ENCODE peak calls at places on chromosomes 4 and X, in four cellular contexts. T is substantia nigra, U is tibial artery, A is SJSA1. J is an unnamed sample.

GRCh38 chr4:3601992-3602391 is 69.8 kb upstream of the LRPAP1 start:
- DNase-seq in T (no peak), A (no peak), U (no peak), J (no peak)

GRCh38 chrX:71181558-71181909 is 36.9 kb downstream of the NLGN3 start:
- DNase-seq in T (no peak), A (no peak), U (no peak), J (no peak)

GRCh38 chrX:8730812-8731578 is 942 bp downstream of the ANOS1 start:
- DNase-seq in U (no peak), A (peak; percentile 1), T (no peak), J (no peak)

GRCh38 chr4:102533916-102534315 is 32.8 kb downstream of the NFKB1 start:
- DNase-seq in A (no peak), U (no peak), T (no peak), J (no peak)

GRCh38 chr4:121484633-121485032 is 103.8 kb upstream of the QRFPR start:
- DNase-seq in U (no peak), A (peak; percentile 18), T (no peak), J (peak; percentile 29)

GRCh38 chrX:108712886-108713285 is 23.5 kb downstream of the IRS4 start:
- DNase-seq in U (no peak), A (no peak), T (no peak), J (no peak)

GRCh38 chr4:156303708-156304107 is 350.0 kb upstream of the CTSO start:
- DNase-seq in A (no peak), T (no peak), U (no peak), J (no peak)

GRCh38 chrX:116272328-116272727 is 101.8 kb downstream of the AGTR2 start:
- DNase-seq in A (peak; percentile 72), T (no peak), U (no peak), J (peak; percentile 96)

GRCh38 chrX:134774190-134775048 is 116.1 kb upstream of the PLAC1 start:
- DNase-seq in A (no peak), U (no peak), T (no peak), J (no peak)

GRCh38 chrX:21655901-21656586 is 2.1 kb downstream of the KLHL34 start:
- DNase-seq in A (no peak), T (no peak), U (no peak), J (no peak)

GRCh38 chr4:143424276-143424675 is 87.6 kb downstream of the GAB1 start:
- DNase-seq in U (no peak), T (no peak), A (no peak), J (no peak)

GRCh38 chrX:40729923-40730584 is 5.3 kb downstream of the MED14 start:
- DNase-seq in U (no peak), A (no peak), T (no peak), J (no peak)

GRCh38 chrX:9668537-9668936 is 97.1 kb downstream of the GPR143 start:
- DNase-seq in A (peak; percentile 57), U (no peak), T (no peak), J (no peak)

GRCh38 chrX:72115380-72115779 is 16.3 kb downstream of the RTL5 start:
- DNase-seq in T (no peak), A (no peak), U (no peak), J (no peak)

GRCh38 chr4:145954924-145955339 is 16.3 kb upstream of the ZNF827 start:
- DNase-seq in T (no peak), A (peak; percentile 50), U (no peak), J (peak; percentile 98)

GRCh38 chr4:97074531-97074930 is 1068.7 kb downstream of the STPG2 start:
- DNase-seq in U (no peak), T (no peak), A (no peak), J (no peak)

GRCh38 chrX:3451566-3451965 is 105.1 kb upstream of the MXRA5 start:
- DNase-seq in A (no peak), T (no peak), U (no peak), J (no peak)

GRCh38 chr4:61795998-61796397 is 595.9 kb downstream of the ADGRL3 start:
- DNase-seq in A (no peak), T (peak; percentile 9), U (no peak), J (no peak)

GRCh38 chrX:38634665-38635064 is 73.3 kb downstream of the TSPAN7 start:
- DNase-seq in A (no peak), T (no peak), U (no peak), J (no peak)

GRCh38 chr4:147950840-147951239 is 219.0 kb downstream of the ARHGAP10 start:
- DNase-seq in U (no peak), A (no peak), T (no peak), J (no peak)

GRCh38 chr4:113591982-113592381 is 169.6 kb downstream of the CAMK2D start:
- DNase-seq in T (no peak), U (no peak), A (no peak), J (no peak)

GRCh38 chr4:55781809-55782208 is 37.8 kb upstream of the EXOC1L start:
- DNase-seq in U (no peak), A (no peak), T (no peak), J (no peak)
- H3K27ac ChIP-seq in U (no peak overlapping the region), A (no peak overlapping the region), T (no peak overlapping the region), J (no peak overlapping the region)

GRCh38 chr4:57154191-57154590 is 44.0 kb upstream of the IGFBP7 start:
- DNase-seq in U (no peak), A (peak; percentile 66), T (no peak), J (no peak)
- H3K27ac ChIP-seq in U (no peak overlapping the region), A (peak overlapping the region; percentile 18), T (no peak overlapping the region), J (no peak overlapping the region)

GRCh38 chr4:6956434-6957147 is 47.0 kb downstream of the TBC1D14 start:
- DNase-seq in A (no peak), T (no peak), U (peak; percentile 51), J (no peak)
- H3K27ac ChIP-seq in A (no peak overlapping the region), T (no peak overlapping the region), U (no peak overlapping the region), J (no peak overlapping the region)

DNA sequence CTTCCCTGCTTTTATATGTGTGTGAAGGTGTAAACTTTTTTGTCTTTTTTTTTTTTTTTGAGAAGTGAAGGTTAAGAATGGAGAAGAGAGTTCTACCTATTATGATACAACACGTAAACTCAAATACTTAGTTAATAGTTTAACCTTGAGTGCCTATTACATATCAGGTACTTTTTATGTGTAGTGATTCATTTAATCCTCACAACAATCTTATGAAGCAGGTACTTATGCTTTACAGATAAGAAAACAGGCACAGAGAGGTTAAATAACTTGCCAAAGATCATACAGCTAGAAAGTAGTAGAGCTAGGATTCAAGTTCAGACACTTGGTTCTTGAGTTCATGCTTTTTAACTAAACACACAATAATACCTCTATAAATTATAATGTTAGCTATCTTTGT is 107.4 kb downstream of the THOC2 start:
- DNase-seq in U (no peak), A (no peak), T (no peak), J (no peak)
- H3K27ac ChIP-seq in U (no peak overlapping the region), A (no peak overlapping the region), T (no peak overlapping the region), J (no peak overlapping the region)

DNA sequence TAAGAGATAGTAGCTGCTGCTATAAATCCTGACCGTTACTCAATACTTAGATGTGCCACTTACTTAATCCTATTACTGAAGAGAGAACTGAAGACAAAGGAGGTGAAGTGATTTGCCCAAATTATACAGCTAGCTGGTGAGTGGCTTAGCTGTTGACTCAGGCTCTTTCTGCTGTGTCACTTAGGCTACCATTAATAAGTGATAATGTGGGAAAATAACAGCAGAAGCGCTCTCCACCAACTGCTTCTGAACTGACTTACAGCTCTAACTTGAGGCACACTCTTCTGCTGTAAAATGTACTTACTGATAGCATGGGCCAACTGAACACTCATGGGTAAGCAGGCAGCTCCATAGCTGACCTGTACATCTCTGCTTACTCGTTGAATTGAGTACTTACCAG is 7.5 kb upstream of the KLHL5 start:
- DNase-seq in U (no peak), T (no peak), A (no peak), J (no peak)
- H3K27ac ChIP-seq in U (no peak overlapping the region), T (no peak overlapping the region), A (no peak overlapping the region), J (no peak overlapping the region)

DNA sequence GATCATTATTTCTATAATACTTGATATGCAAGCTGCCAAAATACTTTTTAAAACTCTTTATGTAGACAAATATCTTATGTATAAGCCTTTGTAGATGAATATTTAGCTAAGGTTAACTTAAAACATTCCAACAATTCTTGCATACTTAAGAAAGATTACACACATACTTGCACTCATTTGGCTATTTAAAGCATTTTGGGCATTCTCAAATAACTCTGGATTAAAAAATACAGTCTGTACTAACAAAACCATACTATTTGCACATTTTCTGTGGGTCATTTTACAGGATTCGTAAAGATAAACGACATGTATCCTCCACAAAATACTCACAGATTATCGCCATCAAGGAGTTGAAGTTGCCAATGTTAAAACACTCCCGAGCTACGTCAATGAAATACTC is 26.5 kb downstream of the RASGEF1B start:
- DNase-seq in A (no peak), T (no peak), U (no peak), J (no peak)
- H3K27ac ChIP-seq in A (no peak overlapping the region), T (no peak overlapping the region), U (no peak overlapping the region), J (no peak overlapping the region)

GRCh38 chr4:35541146-35541887 is 703.0 kb downstream of the ARAP2 start:
- DNase-seq in T (no peak), U (no peak), A (no peak), J (no peak)
- H3K27ac ChIP-seq in T (no peak overlapping the region), U (no peak overlapping the region), A (no peak overlapping the region), J (no peak overlapping the region)

GRCh38 chr4:122797405-122798094 is 29.1 kb upstream of the FGF2 start:
- DNase-seq in U (no peak), A (peak; percentile 23), T (no peak), J (no peak)
- H3K27ac ChIP-seq in U (peak overlapping the region; percentile 69), A (peak overlapping the region; percentile 69), T (no peak overlapping the region), J (peak overlapping the region; percentile 83)

J was measured in foreskin keratinocyte.